ENCODE peak calls at places on chromosomes 4 and X, in ten cellular contexts. One of them, this sample, is unnamed.

GRCh38 chr4:153973942-153974341 is 185.1 kb upstream of the SFRP2 start:
- DNase-seq in K562: no peak
- DNase-seq in stomach: no peak
- DNase-seq in body of pancreas: no peak
- DNase-seq in IMR-90: no peak
- DNase-seq in endothelial cell of umbilical vein: no peak
- DNase-seq in upper lobe of left lung: no peak
- DNase-seq in HCT116: no peak
- DNase-seq in suprapubic skin: no peak
- DNase-seq in right lobe of liver: no peak
- DNase-seq in this sample: no peak

GRCh38 chr4:95532305-95532704 is 16.5 kb downstream of the UNC5C start:
- DNase-seq in HCT116: no peak
- DNase-seq in body of pancreas: no peak
- DNase-seq in upper lobe of left lung: no peak
- DNase-seq in IMR-90: no peak
- DNase-seq in K562: no peak
- DNase-seq in stomach: no peak
- DNase-seq in endothelial cell of umbilical vein: no peak
- DNase-seq in right lobe of liver: no peak
- DNase-seq in suprapubic skin: no peak
- DNase-seq in this sample: no peak

GRCh38 chr4:139163806-139164206 is 13.2 kb downstream of the ELF2 start:
- DNase-seq in endothelial cell of umbilical vein: no peak
- DNase-seq in HCT116: no peak
- DNase-seq in stomach: no peak
- DNase-seq in body of pancreas: no peak
- DNase-seq in right lobe of liver: no peak
- DNase-seq in IMR-90: no peak
- DNase-seq in suprapubic skin: no peak
- DNase-seq in upper lobe of left lung: no peak
- DNase-seq in K562: no peak
- DNase-seq in this sample: no peak

GRCh38 chr4:112361181-112361791 is 64.1 kb downstream of the ALPK1 start:
- DNase-seq in right lobe of liver: no peak
- DNase-seq in stomach: no peak
- DNase-seq in HCT116: no peak
- DNase-seq in suprapubic skin: no peak
- DNase-seq in endothelial cell of umbilical vein: no peak
- DNase-seq in upper lobe of left lung: no peak
- DNase-seq in IMR-90: peak; percentile 27
- DNase-seq in body of pancreas: no peak
- DNase-seq in K562: no peak
- DNase-seq in this sample: no peak

GRCh38 chr4:973431-974397 is at the start of gene DGKQ:
- DNase-seq in stomach: peak; percentile 90
- DNase-seq in HCT116: no peak
- DNase-seq in IMR-90: peak; percentile 75
- DNase-seq in right lobe of liver: peak; percentile 93
- DNase-seq in body of pancreas: peak; percentile 88
- DNase-seq in upper lobe of left lung: peak; percentile 93
- DNase-seq in endothelial cell of umbilical vein: peak; percentile 82
- DNase-seq in K562: peak; percentile 97
- DNase-seq in suprapubic skin: peak; percentile 93
- DNase-seq in this sample: peak; percentile 78

GRCh38 chr4:73668806-73669205 is 48.6 kb upstream of the RASSF6 start:
- DNase-seq in right lobe of liver: no peak
- DNase-seq in body of pancreas: no peak
- DNase-seq in endothelial cell of umbilical vein: no peak
- DNase-seq in HCT116: no peak
- DNase-seq in upper lobe of left lung: no peak
- DNase-seq in K562: no peak
- DNase-seq in IMR-90: no peak
- DNase-seq in stomach: no peak
- DNase-seq in suprapubic skin: no peak
- DNase-seq in this sample: no peak

GRCh38 chr4:54566608-54567007 is 91.1 kb upstream of the KIT start:
- DNase-seq in endothelial cell of umbilical vein: no peak
- DNase-seq in stomach: no peak
- DNase-seq in upper lobe of left lung: no peak
- DNase-seq in right lobe of liver: no peak
- DNase-seq in suprapubic skin: no peak
- DNase-seq in HCT116: no peak
- DNase-seq in K562: no peak
- DNase-seq in IMR-90: no peak
- DNase-seq in body of pancreas: no peak
- DNase-seq in this sample: no peak

GRCh38 chr4:153169811-153170210 is 34.4 kb upstream of the TRIM2 start:
- DNase-seq in right lobe of liver: no peak
- DNase-seq in K562: no peak
- DNase-seq in stomach: no peak
- DNase-seq in IMR-90: no peak
- DNase-seq in suprapubic skin: no peak
- DNase-seq in upper lobe of left lung: no peak
- DNase-seq in endothelial cell of umbilical vein: no peak
- DNase-seq in body of pancreas: no peak
- DNase-seq in HCT116: no peak
- DNase-seq in this sample: no peak

GRCh38 chr4:175325230-175325629 is 407.1 kb downstream of the ADAM29 start:
- DNase-seq in endothelial cell of umbilical vein: no peak
- DNase-seq in body of pancreas: no peak
- DNase-seq in IMR-90: peak; percentile 8
- DNase-seq in upper lobe of left lung: no peak
- DNase-seq in right lobe of liver: no peak
- DNase-seq in K562: no peak
- DNase-seq in HCT116: no peak
- DNase-seq in stomach: no peak
- DNase-seq in suprapubic skin: no peak
- DNase-seq in this sample: no peak

GRCh38 chr4:162977788-162978187 is 188.9 kb downstream of the NAF1 start:
- DNase-seq in body of pancreas: no peak
- DNase-seq in suprapubic skin: no peak
- DNase-seq in upper lobe of left lung: no peak
- DNase-seq in stomach: no peak
- DNase-seq in endothelial cell of umbilical vein: no peak
- DNase-seq in IMR-90: no peak
- DNase-seq in right lobe of liver: no peak
- DNase-seq in HCT116: no peak
- DNase-seq in K562: no peak
- DNase-seq in this sample: no peak

GRCh38 chrX:40108084-40108958 is 10.6 kb upstream of the BCOR start:
- DNase-seq in upper lobe of left lung: no peak
- DNase-seq in endothelial cell of umbilical vein: peak; percentile 75
- DNase-seq in right lobe of liver: peak; percentile 82
- DNase-seq in suprapubic skin: no peak
- DNase-seq in HCT116: no peak
- DNase-seq in stomach: peak; percentile 68
- DNase-seq in IMR-90: no peak
- DNase-seq in body of pancreas: peak; percentile 79
- DNase-seq in K562: no peak
- DNase-seq in this sample: no peak

GRCh38 chr4:52640808-52641595 is 18.1 kb downstream of the USP46 start:
- DNase-seq in body of pancreas: no peak
- DNase-seq in IMR-90: peak; percentile 70
- DNase-seq in upper lobe of left lung: no peak
- DNase-seq in right lobe of liver: no peak
- DNase-seq in suprapubic skin: no peak
- DNase-seq in HCT116: peak; percentile 53
- DNase-seq in endothelial cell of umbilical vein: peak; percentile 75
- DNase-seq in K562: no peak
- DNase-seq in stomach: no peak
- DNase-seq in this sample: no peak

GRCh38 chr4:158856852-158857251 is 88.0 kb downstream of the FNIP2 start:
- DNase-seq in IMR-90: peak; percentile 68
- DNase-seq in K562: no peak
- DNase-seq in HCT116: peak; percentile 26
- DNase-seq in right lobe of liver: no peak
- DNase-seq in stomach: no peak
- DNase-seq in body of pancreas: no peak
- DNase-seq in endothelial cell of umbilical vein: peak; percentile 70
- DNase-seq in upper lobe of left lung: no peak
- DNase-seq in suprapubic skin: no peak
- DNase-seq in this sample: no peak

GRCh38 chrX:20266810-20267598 is at the start of gene RPS6KA3:
- DNase-seq in upper lobe of left lung: peak; percentile 97
- DNase-seq in IMR-90: peak; percentile 79
- DNase-seq in body of pancreas: peak; percentile 92
- DNase-seq in HCT116: peak; percentile 57
- DNase-seq in right lobe of liver: peak; percentile 96
- DNase-seq in suprapubic skin: peak; percentile 93
- DNase-seq in stomach: peak; percentile 92
- DNase-seq in endothelial cell of umbilical vein: peak; percentile 83
- DNase-seq in K562: peak; percentile 90
- DNase-seq in this sample: no peak
- TF ChIP-seq POLR2A in upper lobe of left lung: peak; percentile 64
- TF ChIP-seq POLR2A in IMR-90: peak; percentile 59
- TF ChIP-seq POLR2A in body of pancreas: peak; percentile 76
- TF ChIP-seq POLR2A in HCT116: no peak
- TF ChIP-seq POLR2A in right lobe of liver: peak; percentile 81
- TF ChIP-seq POLR2A in suprapubic skin: no peak
- TF ChIP-seq POLR2A in stomach: no peak
- TF ChIP-seq POLR2A in endothelial cell of umbilical vein: no peak
- TF ChIP-seq POLR2A in K562: peak; percentile 61
- TF ChIP-seq POLR2A in this sample: peak; percentile 43

DNA sequence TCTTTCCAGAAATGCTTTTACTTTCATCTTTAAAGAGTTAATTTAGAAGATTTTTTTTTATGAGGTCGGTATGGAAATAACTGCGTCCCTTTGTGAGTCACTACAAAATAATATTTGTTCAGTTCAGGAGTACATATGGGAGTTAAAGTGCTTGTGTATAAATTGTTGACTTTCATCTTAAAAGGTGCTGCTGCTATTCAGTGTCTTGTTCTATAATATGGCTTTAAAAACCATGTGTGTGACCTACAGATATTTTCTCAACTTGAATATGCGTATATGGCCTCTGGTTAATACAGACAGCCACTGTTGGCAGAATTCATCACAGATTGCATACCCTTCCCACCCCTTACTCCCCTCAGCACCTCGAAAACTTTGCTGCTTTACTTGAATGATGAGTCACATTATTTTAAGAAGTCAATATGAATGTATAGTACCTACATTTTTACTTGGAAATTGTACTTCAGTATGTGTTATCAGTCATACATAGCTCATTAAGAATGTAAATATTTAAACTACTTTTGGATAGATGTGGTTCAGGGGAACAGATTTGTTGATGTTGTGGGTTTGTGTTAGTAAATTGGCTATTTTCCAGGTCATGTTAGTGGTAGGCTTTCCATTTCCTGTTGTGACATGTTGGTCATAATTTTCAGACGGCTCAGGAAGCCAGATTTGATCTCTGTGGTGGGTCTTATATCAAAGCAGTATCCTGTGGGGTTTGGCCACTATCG is 1.5 kb downstream of the CLCN3 start:
- DNase-seq in upper lobe of left lung: no peak
- DNase-seq in HCT116: no peak
- DNase-seq in suprapubic skin: no peak
- DNase-seq in body of pancreas: no peak
- DNase-seq in endothelial cell of umbilical vein: peak; percentile 81
- DNase-seq in K562: no peak
- DNase-seq in right lobe of liver: no peak
- DNase-seq in stomach: no peak
- DNase-seq in IMR-90: peak; percentile 90
- DNase-seq in this sample: no peak
- TF ChIP-seq POLR2A in upper lobe of left lung: no peak
- TF ChIP-seq POLR2A in HCT116: no peak
- TF ChIP-seq POLR2A in suprapubic skin: no peak
- TF ChIP-seq POLR2A in body of pancreas: peak; percentile 26
- TF ChIP-seq POLR2A in endothelial cell of umbilical vein: no peak
- TF ChIP-seq POLR2A in K562: no peak
- TF ChIP-seq POLR2A in right lobe of liver: no peak
- TF ChIP-seq POLR2A in stomach: no peak
- TF ChIP-seq POLR2A in IMR-90: no peak
- TF ChIP-seq POLR2A in this sample: no peak

DNA sequence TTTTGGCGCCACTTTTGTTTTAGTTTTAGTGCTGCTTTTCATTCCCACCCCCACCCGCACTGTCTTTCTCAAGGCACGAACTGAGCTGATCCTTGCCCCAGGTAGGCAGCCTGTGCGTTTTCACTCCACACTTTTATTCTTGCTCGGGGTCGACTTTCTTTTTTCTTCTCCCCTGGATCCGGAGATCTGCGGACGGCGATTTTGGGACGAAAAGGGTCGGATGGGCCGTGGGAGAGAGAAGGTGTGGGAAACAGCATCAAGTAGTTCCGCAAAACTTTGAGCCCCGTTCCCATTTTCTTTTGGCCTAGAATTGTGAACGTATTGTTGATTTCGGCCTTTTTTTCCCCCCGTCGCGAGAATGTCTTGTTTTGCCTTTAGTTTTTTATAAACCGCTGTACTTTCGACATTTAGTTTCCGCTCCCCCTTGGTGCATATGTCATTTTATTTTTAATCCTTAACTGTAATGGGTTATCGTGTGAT is 540 bp downstream of the STAG2 start:
- DNase-seq in HCT116: peak; percentile 24
- DNase-seq in body of pancreas: no peak
- DNase-seq in IMR-90: no peak
- DNase-seq in upper lobe of left lung: no peak
- DNase-seq in endothelial cell of umbilical vein: no peak
- DNase-seq in stomach: no peak
- DNase-seq in right lobe of liver: no peak
- DNase-seq in K562: no peak
- DNase-seq in suprapubic skin: no peak
- DNase-seq in this sample: no peak
- TF ChIP-seq POLR2A in HCT116: no peak
- TF ChIP-seq POLR2A in body of pancreas: no peak
- TF ChIP-seq POLR2A in IMR-90: no peak
- TF ChIP-seq POLR2A in upper lobe of left lung: no peak
- TF ChIP-seq POLR2A in endothelial cell of umbilical vein: no peak
- TF ChIP-seq POLR2A in stomach: no peak
- TF ChIP-seq POLR2A in right lobe of liver: no peak
- TF ChIP-seq POLR2A in K562: no peak
- TF ChIP-seq POLR2A in suprapubic skin: no peak
- TF ChIP-seq POLR2A in this sample: no peak

DNA sequence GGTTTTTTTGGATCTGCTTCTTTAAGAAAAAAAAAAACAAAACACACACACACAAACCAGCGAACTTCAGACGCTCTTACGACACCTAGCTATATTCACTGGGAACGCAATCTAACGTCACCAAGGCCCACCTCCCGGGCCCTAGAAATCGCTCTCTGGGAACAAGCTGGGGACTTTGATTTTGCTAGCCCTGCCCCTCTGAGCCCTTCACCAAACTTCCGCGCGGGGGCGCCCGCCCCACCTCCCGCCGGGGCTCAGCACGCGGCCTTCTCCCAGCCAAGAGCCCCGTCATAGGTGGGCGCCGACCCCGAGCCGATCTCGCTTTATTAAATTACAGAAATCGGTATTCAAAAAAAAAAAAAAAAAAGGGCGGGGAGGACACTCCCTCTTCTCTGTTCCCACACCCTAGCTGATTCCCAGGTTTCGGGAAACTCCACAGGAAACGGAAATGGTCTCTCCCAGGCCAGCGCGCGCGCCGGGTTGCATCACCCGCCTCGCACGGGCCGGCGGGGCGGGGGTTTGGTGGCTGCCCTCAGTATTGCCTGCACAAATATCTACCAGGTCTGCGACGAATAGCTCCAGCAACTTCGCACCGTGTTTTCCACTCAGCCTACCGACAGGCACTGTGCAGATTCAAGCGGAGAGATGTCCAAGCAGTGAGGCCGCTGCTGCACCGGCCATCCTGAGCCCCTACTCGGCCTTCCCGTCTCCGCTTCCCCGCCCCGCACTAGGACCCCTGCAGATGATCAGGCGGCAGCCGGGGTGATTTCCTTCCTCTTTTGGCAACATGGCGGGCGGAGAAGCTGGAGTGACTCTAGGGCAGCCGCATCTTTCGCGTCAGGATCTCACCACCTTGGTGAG is at the start of gene EIF2S3:
- DNase-seq in HCT116: peak; percentile 92
- DNase-seq in stomach: peak; percentile 89
- DNase-seq in suprapubic skin: peak; percentile 91
- DNase-seq in IMR-90: peak; percentile 98
- DNase-seq in upper lobe of left lung: peak; percentile 90
- DNase-seq in right lobe of liver: peak; percentile 93
- DNase-seq in body of pancreas: peak; percentile 92
- DNase-seq in endothelial cell of umbilical vein: peak; percentile 95
- DNase-seq in K562: peak; percentile 80
- DNase-seq in this sample: peak; percentile 22
- TF ChIP-seq POLR2A in HCT116: peak; percentile 61
- TF ChIP-seq POLR2A in stomach: no peak
- TF ChIP-seq POLR2A in suprapubic skin: no peak
- TF ChIP-seq POLR2A in IMR-90: peak; percentile 88
- TF ChIP-seq POLR2A in upper lobe of left lung: no peak
- TF ChIP-seq POLR2A in right lobe of liver: peak; percentile 46
- TF ChIP-seq POLR2A in body of pancreas: peak; percentile 77
- TF ChIP-seq POLR2A in endothelial cell of umbilical vein: peak; percentile 66
- TF ChIP-seq POLR2A in K562: peak; percentile 94
- TF ChIP-seq POLR2A in this sample: peak; percentile 64

This sample was measured in H54.